ENCODE peak calls at places on chromosomes 5 and 9, in ten cellular contexts. J is adrenal gland, O is fibroblast of lung, S is heart left ventricle, Y is SK-N-SH, N is brain microvascular endothelial cell, M is upper lobe of right lung, B is fibroblast of mammary gland, G is astrocyte of the spinal cord, F is PC-3. P is an unnamed sample.

GRCh38 chr5:141360685-141361084 is 891 bp downstream of the PCDHGB2 start:
- DNase-seq in J (no peak), O (no peak), S (no peak), Y (no peak), N (no peak), M (no peak), B (no peak), G (no peak), F (no peak), P (no peak)

GRCh38 chr9:94869415-94869838 is 142.9 kb downstream of the AOPEP start:
- DNase-seq in J (peak), O (peak), S (no peak), Y (peak), N (peak), M (no peak), B (no peak), G (peak), F (peak), P (no peak)

GRCh38 chr9:78023003-78023741 is 8.4 kb downstream of the GNAQ start:
- DNase-seq in J (peak), O (peak), S (no peak), Y (no peak), N (no peak), M (no peak), B (peak), G (peak), F (no peak), P (peak)

GRCh38 chr5:42579320-42579719 is 156.1 kb downstream of the GHR start:
- DNase-seq in J (no peak), O (no peak), S (no peak), Y (no peak), N (no peak), M (no peak), B (peak), G (no peak), F (peak), P (no peak)

GRCh38 chr5:126628102-126628501 is 27.4 kb downstream of the PHAX start:
- DNase-seq in J (no peak), O (no peak), S (no peak), Y (no peak), N (no peak), M (no peak), B (no peak), G (no peak), F (no peak), P (no peak)

GRCh38 chr9:136127313-136127712 is 8.6 kb upstream of the TMEM250 start:
- DNase-seq in J (no peak), O (no peak), S (no peak), Y (no peak), N (no peak), M (no peak), B (no peak), G (no peak), F (no peak), P (no peak)

GRCh38 chr5:79694652-79695051 is 5.0 kb downstream of the CMYA5 start:
- DNase-seq in J (peak), O (peak), S (peak), Y (no peak), N (peak), M (no peak), B (no peak), G (no peak), F (no peak), P (no peak)

GRCh38 chr5:14059810-14060209 is 83.3 kb upstream of the TRIO start:
- DNase-seq in J (no peak), O (peak), S (no peak), Y (no peak), N (no peak), M (no peak), B (no peak), G (peak), F (peak), P (no peak)

GRCh38 chr5:107478068-107478641 is 192.6 kb downstream of the EFNA5 start:
- DNase-seq in J (no peak), O (no peak), S (no peak), Y (no peak), N (no peak), M (no peak), B (no peak), G (no peak), F (no peak), P (no peak)

GRCh38 chr5:10291736-10292135 is 16.0 kb downstream of the CMBL start:
- DNase-seq in J (no peak), O (no peak), S (no peak), Y (no peak), N (no peak), M (no peak), B (no peak), G (no peak), F (no peak), P (no peak)

GRCh38 chr5:10289991-10290390 is 17.7 kb downstream of the CMBL start:
- DNase-seq in J (no peak), O (no peak), S (no peak), Y (no peak), N (no peak), M (no peak), B (no peak), G (no peak), F (no peak), P (no peak)

GRCh38 chr5:10286552-10287227 is 21.0 kb downstream of the CMBL start:
- DNase-seq in J (no peak), O (no peak), S (no peak), Y (no peak), N (no peak), M (no peak), B (peak), G (no peak), F (peak), P (no peak)

GRCh38 chr5:10288600-10289213 is 19.0 kb downstream of the CMBL start:
- DNase-seq in J (peak), O (no peak), S (peak), Y (no peak), N (no peak), M (peak), B (no peak), G (no peak), F (peak), P (no peak)

DNA sequence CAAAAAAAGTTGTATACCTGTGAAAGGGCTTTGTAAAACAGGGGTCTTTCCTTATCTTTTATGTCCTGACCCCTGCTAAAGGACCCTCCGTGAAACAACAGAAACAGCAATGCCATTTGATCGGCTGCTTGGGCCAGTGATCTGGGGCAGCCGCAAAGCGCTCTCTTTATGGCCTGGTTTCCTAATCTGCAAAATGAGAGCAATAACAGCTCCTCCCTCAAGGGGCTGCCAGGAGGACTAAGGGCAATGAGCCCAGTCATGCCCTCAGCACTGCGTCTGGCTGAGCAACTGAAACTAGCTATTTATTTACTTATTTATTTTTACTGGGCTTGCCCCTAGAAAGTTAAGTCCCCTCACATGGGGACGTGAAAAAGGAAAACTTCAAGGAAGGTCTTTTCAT is 18.3 kb downstream of the CMBL start:
- DNase-seq in J (peak), O (no peak), S (peak), Y (no peak), N (no peak), M (no peak), B (peak), G (no peak), F (no peak), P (no peak)
- H3K4me3 ChIP-seq in J (no peak), O (no peak), S (no peak), Y (no peak), N (no peak), M (no peak), B (no peak), G (no peak), F (no peak), P (no peak)

GRCh38 chr5:82863260-82863659 is 213.9 kb downstream of the TMEM167A start:
- DNase-seq in J (no peak), O (peak), S (no peak), Y (no peak), N (no peak), M (no peak), B (no peak), G (no peak), F (no peak), P (no peak)
- H3K4me3 ChIP-seq in J (no peak), O (no peak), S (no peak), Y (no peak), N (no peak), M (no peak), B (no peak), G (no peak), F (no peak), P (no peak)

GRCh38 chr9:126613656-126614055 is at the start of gene LMX1B:
- DNase-seq in J (peak), O (peak), S (peak), Y (peak), N (no peak), M (peak), B (peak), G (no peak), F (no peak), P (peak)

GRCh38 chr9:126614455-126615248 is 924 bp downstream of the LMX1B start:
- DNase-seq in J (no peak), O (no peak), S (no peak), Y (peak), N (no peak), M (peak), B (no peak), G (no peak), F (no peak), P (no peak)

GRCh38 chr9:126615251-126615790 is 1.6 kb downstream of the LMX1B start:
- DNase-seq in J (no peak), O (peak), S (peak), Y (no peak), N (no peak), M (peak), B (no peak), G (no peak), F (no peak), P (no peak)

GRCh38 chr9:126612813-126613641 is 701 bp upstream of the LMX1B start:
- DNase-seq in J (no peak), O (no peak), S (no peak), Y (peak), N (no peak), M (peak), B (no peak), G (no peak), F (no peak), P (no peak)

GRCh38 chr9:126614088-126614454 is 343 bp downstream of the LMX1B start:
- DNase-seq in J (no peak), O (no peak), S (no peak), Y (peak), N (no peak), M (peak), B (no peak), G (no peak), F (no peak), P (no peak)
- H3K4me3 ChIP-seq in J (no peak), O (no peak), S (peak), Y (no peak), N (no peak), M (no peak), B (no peak), G (no peak), F (no peak), P (no peak)

GRCh38 chr9:69120380-69121154 is 53.5 kb upstream of the TJP2 start:
- DNase-seq in J (no peak), O (peak), S (no peak), Y (no peak), N (no peak), M (peak), B (no peak), G (no peak), F (peak), P (no peak)
- H3K4me3 ChIP-seq in J (peak), O (peak), S (peak), Y (peak), N (peak), M (peak), B (peak), G (peak), F (peak), P (peak)

GRCh38 chr9:110126986-110127864 is 80.7 kb downstream of the C9orf152 start:
- DNase-seq in J (peak), O (peak), S (peak), Y (no peak), N (peak), M (no peak), B (peak), G (no peak), F (no peak), P (peak)

GRCh38 chr9:110126457-110126856 is 81.5 kb downstream of the C9orf152 start:
- DNase-seq in J (no peak), O (no peak), S (no peak), Y (no peak), N (peak), M (no peak), B (no peak), G (no peak), F (no peak), P (no peak)

GRCh38 chr9:110125763-110126351 is 82.1 kb downstream of the C9orf152 start:
- DNase-seq in J (no peak), O (peak), S (no peak), Y (no peak), N (no peak), M (no peak), B (peak), G (no peak), F (no peak), P (no peak)

GRCh38 chr9:110123364-110124095 is 84.4 kb downstream of the C9orf152 start:
- DNase-seq in J (no peak), O (peak), S (no peak), Y (no peak), N (peak), M (no peak), B (peak), G (peak), F (no peak), P (no peak)

DNA sequence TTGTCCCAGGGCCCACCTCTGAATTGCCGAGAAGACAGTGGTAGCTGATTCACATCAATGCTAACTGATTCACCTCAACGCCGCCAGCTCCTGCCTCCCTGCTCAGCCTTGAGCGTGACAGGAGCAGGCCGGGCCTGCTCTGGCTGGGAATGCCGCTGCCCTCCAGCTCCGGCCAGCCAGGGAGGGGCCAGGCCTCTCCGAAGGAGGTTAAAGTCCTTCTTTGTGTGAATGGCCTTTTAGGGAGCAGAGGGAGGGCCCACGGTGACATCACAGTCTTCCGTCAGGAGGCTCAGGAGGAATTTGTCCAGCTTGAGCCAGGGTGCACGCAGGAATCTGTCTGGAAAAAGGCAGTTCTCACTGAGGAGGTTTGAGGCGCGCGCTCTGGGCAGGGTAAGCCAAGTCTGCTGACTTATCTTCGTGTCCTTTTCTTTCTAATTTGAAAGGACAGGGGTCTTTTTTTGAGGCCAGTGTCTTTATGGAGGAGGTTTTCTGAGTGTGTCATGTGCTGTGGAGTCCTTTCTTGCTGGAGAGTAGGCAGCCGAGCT is 82.7 kb downstream of the C9orf152 start:
- DNase-seq in J (peak), O (peak), S (peak), Y (no peak), N (peak), M (peak), B (peak), G (peak), F (no peak), P (peak)
- H3K4me3 ChIP-seq in J (no peak), O (peak), S (peak), Y (no peak), N (peak), M (peak), B (no peak), G (peak), F (no peak), P (peak)

DNA sequence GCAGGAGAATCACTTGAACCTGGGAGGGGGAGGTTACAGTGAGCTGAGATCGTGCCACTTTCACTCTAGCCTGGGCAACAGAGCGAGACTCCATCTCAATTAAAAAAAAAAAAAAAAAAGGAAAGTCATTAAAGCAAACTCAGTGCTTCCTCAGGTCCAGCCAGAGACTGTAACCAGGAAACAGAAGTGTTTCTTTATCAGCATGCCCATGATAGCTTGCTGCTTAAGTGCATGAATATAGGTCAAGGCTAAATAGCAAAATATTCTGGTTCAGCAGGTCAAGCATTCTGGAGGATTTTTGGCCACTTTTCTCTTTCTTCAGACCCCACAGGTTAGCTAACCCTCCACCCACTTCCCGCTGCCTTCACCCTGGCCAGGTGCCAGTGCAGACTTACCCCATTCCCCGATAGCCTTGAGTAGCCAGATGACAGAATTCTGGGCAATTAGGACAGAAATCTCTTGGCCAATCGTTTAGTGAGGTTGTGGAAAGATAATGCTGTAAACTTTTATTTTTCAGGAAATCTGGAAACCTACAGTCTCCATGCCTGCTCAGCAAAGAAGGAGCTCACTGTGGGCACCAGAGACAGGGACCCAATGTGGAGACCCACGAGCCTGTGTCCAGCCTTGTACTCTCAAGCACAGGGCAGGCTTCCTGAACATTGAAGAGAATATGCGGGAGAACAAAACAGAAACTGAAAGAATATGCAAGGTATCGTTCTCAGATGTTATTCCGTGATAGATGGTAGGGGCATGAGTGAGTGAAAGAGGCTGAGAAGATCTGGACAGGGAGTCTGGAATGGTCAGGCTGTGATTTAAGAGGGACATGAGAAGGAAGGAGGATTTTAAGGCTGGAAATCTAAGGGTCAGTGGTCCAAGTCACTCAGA is 4.2 kb upstream of the UGT3A2 start:
- DNase-seq in J (peak), O (no peak), S (no peak), Y (no peak), N (no peak), M (no peak), B (no peak), G (no peak), F (no peak), P (no peak)
- H3K4me3 ChIP-seq in J (peak), O (peak), S (peak), Y (peak), N (no peak), M (peak), B (peak), G (no peak), F (peak), P (no peak)

GRCh38 chr9:125398243-125398642 is 136.6 kb downstream of the GAPVD1 start:
- DNase-seq in J (no peak), O (no peak), S (no peak), Y (no peak), N (no peak), M (no peak), B (no peak), G (no peak), F (no peak), P (no peak)

GRCh38 chr9:125399666-125400065 is 138.0 kb downstream of the GAPVD1 start:
- DNase-seq in J (no peak), O (no peak), S (no peak), Y (no peak), N (no peak), M (no peak), B (no peak), G (no peak), F (no peak), P (no peak)

GRCh38 chr9:125400725-125401124 is 139.1 kb downstream of the GAPVD1 start:
- DNase-seq in J (no peak), O (no peak), S (no peak), Y (no peak), N (no peak), M (no peak), B (no peak), G (no peak), F (no peak), P (no peak)

GRCh38 chr9:125399165-125399564 is 137.5 kb downstream of the GAPVD1 start:
- DNase-seq in J (no peak), O (no peak), S (no peak), Y (peak), N (no peak), M (no peak), B (no peak), G (no peak), F (no peak), P (no peak)

DNA sequence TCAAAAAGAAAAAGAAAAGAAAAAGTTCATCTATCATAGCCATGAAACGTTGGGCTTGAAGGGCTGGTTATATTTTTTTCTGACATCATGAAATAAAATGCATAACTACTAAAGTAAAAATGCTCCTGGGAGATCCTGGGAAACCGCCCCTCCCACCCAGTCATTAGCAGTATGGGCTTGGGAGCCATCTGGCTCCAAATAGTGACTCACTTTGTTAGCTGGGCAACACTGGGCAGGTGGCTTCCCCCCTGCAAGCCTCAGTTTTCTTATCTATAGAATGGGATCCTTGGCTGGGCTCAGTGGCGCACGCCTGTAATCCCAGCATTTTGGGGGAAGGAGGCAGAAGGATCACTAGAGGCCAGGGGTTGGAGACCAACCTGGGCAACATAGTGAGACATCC is 139.7 kb downstream of the GAPVD1 start:
- DNase-seq in J (no peak), O (no peak), S (no peak), Y (no peak), N (no peak), M (no peak), B (peak), G (no peak), F (no peak), P (no peak)
- H3K4me3 ChIP-seq in J (no peak), O (no peak), S (no peak), Y (no peak), N (no peak), M (no peak), B (no peak), G (no peak), F (no peak), P (no peak)

GRCh38 chr5:137679195-137679594 is 56.7 kb downstream of the KLHL3 start:
- DNase-seq in J (no peak), O (no peak), S (no peak), Y (no peak), N (no peak), M (no peak), B (no peak), G (no peak), F (no peak), P (no peak)
- H3K4me3 ChIP-seq in J (no peak), O (no peak), S (no peak), Y (no peak), N (no peak), M (no peak), B (no peak), G (no peak), F (no peak), P (no peak)

GRCh38 chr9:35675204-35675603 is 1.5 kb downstream of the CA9 start:
- DNase-seq in J (no peak), O (no peak), S (no peak), Y (no peak), N (no peak), M (no peak), B (no peak), G (no peak), F (no peak), P (no peak)

GRCh38 chr9:35669331-35670145 is 4.2 kb upstream of the CA9 start:
- DNase-seq in J (no peak), O (peak), S (no peak), Y (no peak), N (no peak), M (no peak), B (peak), G (peak), F (peak), P (peak)

GRCh38 chr9:35673998-35674361 is 252 bp downstream of the CA9 start:
- DNase-seq in J (no peak), O (no peak), S (no peak), Y (no peak), N (no peak), M (no peak), B (no peak), G (no peak), F (no peak), P (no peak)

GRCh38 chr9:35675732-35676392 is 2.1 kb downstream of the CA9 start:
- DNase-seq in J (no peak), O (no peak), S (peak), Y (peak), N (no peak), M (no peak), B (no peak), G (no peak), F (no peak), P (no peak)

GRCh38 chr9:35673132-35673997 is at the start of gene CA9:
- DNase-seq in J (peak), O (no peak), S (peak), Y (no peak), N (no peak), M (no peak), B (no peak), G (no peak), F (no peak), P (no peak)
- H3K4me3 ChIP-seq in J (no peak), O (no peak), S (no peak), Y (no peak), N (no peak), M (no peak), B (no peak), G (no peak), F (no peak), P (peak)

P was measured in skeletal muscle cell.